ENCODE peak calls at places on chromosome 20, in four cellular contexts. S is mammary epithelial cell, V is fibroblast of lung, M is D721Med. C is an unnamed sample.

GRCh38 chr20:6767536-6768227 is at the start of gene BMP2:
- DNase-seq in S (peak; percentile 69), M (no peak), V (peak; percentile 63), C (no peak)

GRCh38 chr20:38604873-38605303 is 3.3 kb downstream of the ARHGAP40 start:
- DNase-seq in S (peak; percentile 93), M (no peak), V (no peak), C (peak; percentile 6)

GRCh38 chr20:36827541-36828279 is 48.2 kb upstream of the TLDC2 start:
- DNase-seq in M (no peak), V (no peak), S (no peak), C (no peak)

GRCh38 chr20:7094438-7094997 is 327.0 kb downstream of the BMP2 start:
- DNase-seq in S (peak; percentile 62), V (peak; percentile 38), M (no peak), C (peak; percentile 10)

GRCh38 chr20:16479666-16480065 is 93.6 kb downstream of the KIF16B start:
- DNase-seq in M (no peak), S (no peak), V (peak; percentile 45), C (no peak)

GRCh38 chr20:40960101-40960500 is 68.5 kb upstream of the TOP1 start:
- DNase-seq in S (no peak), M (no peak), V (no peak), C (no peak)

GRCh38 chr20:8431538-8432434 is 299.7 kb downstream of the PLCB1 start:
- DNase-seq in M (no peak), S (no peak), V (no peak), C (peak; percentile 63)

GRCh38 chr20:2756056-2756611 is 44.3 kb downstream of the CPXM1 start:
- DNase-seq in M (no peak), V (peak; percentile 53), S (no peak), C (no peak)

GRCh38 chr20:60050193-60050960 is 92.2 kb downstream of the CDH26 start:
- DNase-seq in S (peak; percentile 56), V (no peak), M (peak; percentile 61), C (no peak)

GRCh38 chr20:37282558-37282957 is 6.9 kb upstream of the MANBAL start:
- DNase-seq in S (peak; percentile 55), M (no peak), V (peak; percentile 80), C (no peak)

GRCh38 chr20:844473-845225 is 11.1 kb downstream of the FAM110A start:
- DNase-seq in M (peak; percentile 87), V (peak; percentile 87), S (peak; percentile 91), C (peak; percentile 58)

GRCh38 chr20:40056186-40056585 is 632.9 kb downstream of the MAFB start:
- DNase-seq in M (no peak), V (no peak), S (no peak), C (no peak)

GRCh38 chr20:23049933-23050838 is 714 bp upstream of the THBD start:
- DNase-seq in M (no peak), S (peak; percentile 47), V (peak; percentile 63), C (no peak)

GRCh38 chr20:59221049-59221748 is 57.6 kb downstream of the ZNF831 start:
- DNase-seq in S (no peak), M (no peak), V (no peak), C (no peak)

GRCh38 chr20:610130-611046 is at the start of gene TCF15:
- DNase-seq in V (no peak), M (peak; percentile 89), S (peak; percentile 4), C (no peak)

GRCh38 chr20:25745738-25746137 is 49.1 kb upstream of the ZNF337 start:
- DNase-seq in S (no peak), M (no peak), V (no peak), C (no peak)

GRCh38 chr20:22729180-22729579 is 144.8 kb upstream of the FOXA2 start:
- DNase-seq in V (no peak), S (peak; percentile 35), M (no peak), C (no peak)

DNA sequence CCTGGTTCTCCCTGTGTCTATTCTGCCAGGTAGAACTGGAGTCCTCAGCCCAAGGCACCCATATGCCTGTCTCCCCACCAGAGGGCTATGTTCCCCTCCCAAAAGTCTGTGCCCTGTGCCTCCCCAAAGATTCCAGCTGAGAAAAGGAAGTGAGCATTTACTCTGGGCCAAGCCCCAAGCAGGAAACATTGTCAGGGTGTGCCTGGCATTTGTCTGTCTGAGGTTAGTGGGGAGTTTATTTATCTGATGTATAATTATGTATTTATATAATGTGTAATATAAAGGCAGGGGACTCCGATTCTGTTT is 5.6 kb downstream of the GDF5 start:
- DNase-seq in S (no peak), V (no peak), M (no peak), C (no peak)
- TF ChIP-seq CTCF in S (peak; percentile 1), V (no peak), M (no peak), C (no peak)

GRCh38 chr20:44727039-44727438 is 11.9 kb downstream of the CCN5 start:
- DNase-seq in S (no peak), V (no peak), M (no peak), C (no peak)
- TF ChIP-seq CTCF in S (no peak), V (no peak), M (no peak), C (no peak)

GRCh38 chr20:56630086-56630493 is 984 bp downstream of the TFAP2C start:
- DNase-seq in M (no peak), V (no peak), S (peak; percentile 95), C (no peak)
- TF ChIP-seq CTCF in M (peak; percentile 45), V (peak; percentile 33), S (peak; percentile 89), C (peak; percentile 85)

DNA sequence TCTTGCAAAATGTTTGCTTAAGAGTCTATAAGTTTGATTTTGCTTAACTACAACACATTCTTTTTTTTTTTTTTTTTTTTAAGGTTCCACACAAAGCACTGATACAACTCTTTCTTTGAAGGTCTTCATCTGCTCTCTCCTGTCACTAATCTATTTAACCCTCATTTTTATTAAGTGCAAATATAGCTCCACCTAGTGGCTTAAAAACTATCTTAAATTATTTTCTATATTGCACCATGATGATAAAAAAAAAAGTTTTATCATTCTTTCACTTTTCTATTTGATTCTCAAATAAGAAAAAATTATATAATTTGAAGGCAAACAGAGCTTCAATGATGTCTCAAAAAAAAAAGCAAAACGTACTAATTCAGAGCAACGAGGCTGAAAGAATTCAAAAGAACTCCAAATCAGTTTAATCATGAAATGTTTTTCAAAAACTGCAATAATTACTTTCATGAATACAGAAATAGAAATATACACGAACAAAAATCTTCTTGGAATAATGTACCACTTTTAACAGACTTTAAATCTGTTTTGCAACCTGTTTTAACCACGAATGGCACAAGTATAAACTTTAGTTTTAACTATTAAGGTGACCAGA is 12.8 kb downstream of the ESF1 start:
- DNase-seq in V (peak; percentile 52), S (no peak), M (no peak), C (no peak)
- TF ChIP-seq CTCF in V (no peak), S (peak; percentile 46), M (peak; percentile 44), C (peak; percentile 11)

GRCh38 chr20:32891926-32892660 is 33.4 kb downstream of the EFCAB8 start:
- DNase-seq in V (no peak), S (no peak), M (no peak), C (no peak)

GRCh38 chr20:32891491-32891890 is 32.8 kb downstream of the EFCAB8 start:
- DNase-seq in M (no peak), V (no peak), S (no peak), C (no peak)

GRCh38 chr20:32893263-32893877 is 34.6 kb downstream of the EFCAB8 start:
- DNase-seq in S (no peak), M (no peak), V (no peak), C (no peak)

GRCh38 chr20:32894711-32895355 is 36.1 kb downstream of the EFCAB8 start:
- DNase-seq in S (peak; percentile 71), V (no peak), M (no peak), C (no peak)

DNA sequence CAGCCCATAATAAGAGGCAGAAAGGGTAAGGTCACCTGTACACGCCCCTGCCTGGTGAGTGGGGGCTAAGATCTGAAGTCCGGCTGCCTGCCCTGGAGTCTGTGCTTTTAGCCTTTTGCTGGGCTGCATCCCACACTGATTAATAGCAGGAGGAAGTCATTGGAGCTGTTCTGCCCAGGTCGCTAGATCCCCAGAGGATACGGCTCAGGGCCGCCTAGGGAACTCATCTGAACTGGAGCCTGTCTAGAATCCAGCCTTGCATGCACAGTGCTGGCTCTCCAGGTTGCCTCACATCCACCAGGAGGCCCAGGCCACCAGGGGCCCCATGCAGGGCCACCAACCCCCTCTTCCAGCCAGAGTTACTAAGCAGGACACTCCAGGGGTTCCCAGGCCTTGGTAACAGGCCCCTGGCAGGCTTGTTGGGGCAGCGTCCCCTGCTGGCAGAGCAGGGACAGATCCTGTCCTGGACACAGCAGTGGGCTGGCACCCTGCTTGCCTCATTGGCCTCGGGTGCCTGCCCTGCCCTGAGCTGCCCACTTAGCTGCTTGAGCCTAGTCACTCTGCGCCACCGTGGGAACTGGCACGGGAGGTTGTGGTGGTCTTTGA is 35.3 kb downstream of the EFCAB8 start:
- DNase-seq in V (peak; percentile 6), S (no peak), M (peak; percentile 61), C (no peak)
- TF ChIP-seq CTCF in V (peak; percentile 21), S (peak; percentile 71), M (peak; percentile 47), C (peak; percentile 73)

DNA sequence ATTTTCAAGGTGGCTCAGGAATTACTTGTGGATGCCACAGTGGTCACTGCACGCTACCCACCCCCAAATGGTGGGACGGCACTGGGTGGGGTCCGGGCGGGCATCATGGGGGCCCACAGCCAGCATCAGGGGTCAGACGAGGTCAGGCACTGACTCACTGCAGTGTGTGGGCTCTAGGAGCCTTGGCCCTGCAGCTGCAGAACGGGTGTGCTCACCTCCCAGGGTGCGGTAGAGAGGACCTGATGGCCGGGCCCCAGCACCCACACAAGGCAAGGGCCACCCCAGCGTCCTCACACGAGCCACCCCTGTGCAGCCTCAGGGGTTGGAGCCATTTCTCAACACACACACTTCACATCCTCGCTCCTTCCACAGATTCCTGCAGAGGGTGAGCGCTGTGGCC is 34.3 kb downstream of the KCNQ2 start:
- DNase-seq in S (no peak), M (no peak), V (no peak), C (no peak)
- TF ChIP-seq CTCF in S (no peak), M (no peak), V (no peak), C (no peak)

DNA sequence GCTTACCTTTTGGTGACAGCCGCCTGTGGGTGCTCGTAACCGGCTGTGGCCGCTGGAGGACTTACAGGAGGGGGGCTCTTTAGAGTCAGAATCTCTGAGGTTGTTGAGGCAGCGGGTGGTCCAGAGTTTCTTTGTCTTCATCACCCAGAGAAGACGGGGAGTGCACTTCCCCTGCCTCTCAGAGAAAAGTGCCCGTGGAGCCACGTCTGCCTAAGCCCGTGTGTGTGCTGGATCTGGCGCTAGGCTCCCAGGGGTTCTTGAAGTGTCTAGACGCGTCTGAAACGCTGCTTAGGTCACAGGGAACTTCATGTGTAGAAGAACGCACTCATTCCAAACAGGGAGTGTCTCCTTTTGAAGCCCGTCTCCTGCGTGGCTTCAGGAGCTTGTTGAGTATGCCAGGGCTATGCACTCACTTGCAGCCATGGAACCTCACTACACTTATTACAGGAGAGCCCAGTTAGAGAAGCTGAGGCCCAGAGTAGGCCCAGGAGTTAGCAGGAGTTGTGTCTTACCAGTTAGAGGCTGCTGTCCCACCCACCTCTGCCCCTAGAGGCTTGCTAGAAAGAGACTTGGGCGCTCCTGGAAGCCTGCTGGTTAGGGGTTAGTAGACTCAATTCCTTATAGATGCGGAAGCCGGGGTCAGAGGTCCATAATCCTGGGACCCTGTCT is 1.3 kb downstream of the LSM14B start:
- DNase-seq in S (peak; percentile 22), M (no peak), V (peak; percentile 33), C (no peak)
- TF ChIP-seq CTCF in S (no peak), M (no peak), V (peak; percentile 8), C (no peak)

DNA sequence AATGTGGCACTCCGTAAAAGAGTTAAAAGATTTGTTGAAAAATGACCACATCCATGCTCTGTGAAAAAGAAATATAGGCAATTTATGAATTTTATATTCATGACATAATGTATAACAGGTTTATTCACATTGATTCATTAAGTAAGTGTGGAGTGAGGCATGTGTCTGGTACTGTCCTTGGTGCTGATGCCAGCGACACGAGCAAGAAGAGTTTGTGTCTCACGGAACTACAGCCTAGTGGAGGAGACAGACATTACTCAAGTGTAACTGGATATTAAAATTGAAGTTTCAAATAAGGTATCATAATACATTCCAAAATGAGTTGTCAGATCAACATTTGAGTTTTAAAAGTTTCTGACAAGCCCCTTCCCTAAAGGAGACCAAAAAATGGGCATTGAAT is 158.2 kb upstream of the PRND start:
- DNase-seq in S (peak; percentile 68), M (no peak), V (peak; percentile 73), C (peak; percentile 43)
- TF ChIP-seq CTCF in S (peak; percentile 51), M (no peak), V (no peak), C (no peak)

C was measured in HFF-Myc.